ENCODE peak calls at places on chromosomes 13 and 19, in ten cellular contexts. S is ovary, R is cardiac muscle cell, E is H1, J is tibial artery, P is suprapubic skin, D is transverse colon, X is stomach, L is breast epithelium, U is right cardiac atrium. Q is an unnamed sample.

GRCh38 chr19:14516746-14517438 is 1.3 kb downstream of the DNAJB1 start:
- DNase-seq in S (no peak), R (no peak), E (no peak), J (no peak), P (no peak), D (peak), X (no peak), L (no peak), U (no peak), Q (no peak)

GRCh38 chr13:45381196-45381595 is 37.0 kb downstream of the SLC25A30 start:
- DNase-seq in S (no peak), R (no peak), E (no peak), J (no peak), P (no peak), D (no peak), X (no peak), L (no peak), U (no peak), Q (no peak)

GRCh38 chr13:67353891-67354459 is 123.8 kb upstream of the PCDH9 start:
- DNase-seq in S (no peak), R (peak), E (no peak), J (no peak), P (no peak), D (no peak), X (no peak), L (no peak), U (no peak), Q (no peak)

GRCh38 chr19:14089412-14089661 is 1.2 kb downstream of the SAMD1 start:
- DNase-seq in S (no peak), R (peak), E (no peak), J (no peak), P (no peak), D (no peak), X (no peak), L (no peak), U (no peak), Q (no peak)

GRCh38 chr13:24183741-24184182 is 23.2 kb downstream of the SPATA13 start:
- DNase-seq in S (peak), R (no peak), E (no peak), J (no peak), P (no peak), D (peak), X (no peak), L (no peak), U (no peak), Q (no peak)

GRCh38 chr13:52599853-52600603 is 42.2 kb upstream of the HNRNPA1L2 start:
- DNase-seq in S (peak), R (peak), E (peak), J (no peak), P (peak), D (peak), X (no peak), L (no peak), U (peak), Q (no peak)

GRCh38 chr19:21023901-21024300 is 3.4 kb downstream of the ZNF430 start:
- DNase-seq in S (no peak), R (no peak), E (no peak), J (no peak), P (no peak), D (no peak), X (no peak), L (no peak), U (no peak), Q (no peak)

GRCh38 chr19:16213076-16213475 is 15.4 kb downstream of the AP1M1 start:
- DNase-seq in S (no peak), R (peak), E (no peak), J (no peak), P (no peak), D (no peak), X (no peak), L (no peak), U (no peak), Q (no peak)

GRCh38 chr13:64078025-64078424 is 2662.4 kb upstream of the PCDH20 start:
- DNase-seq in S (no peak), R (no peak), E (no peak), J (no peak), P (no peak), D (no peak), X (no peak), L (no peak), U (no peak), Q (no peak)

GRCh38 chr13:30843548-30843947 is 62.5 kb upstream of the MEDAG start:
- DNase-seq in S (no peak), R (no peak), E (no peak), J (no peak), P (no peak), D (no peak), X (no peak), L (no peak), U (no peak), Q (no peak)

GRCh38 chr19:1782501-1782900 is 29.2 kb downstream of the ONECUT3 start:
- DNase-seq in S (no peak), R (no peak), E (no peak), J (no peak), P (no peak), D (no peak), X (no peak), L (no peak), U (no peak), Q (no peak)

GRCh38 chr13:105627270-105627669 is 908.2 kb downstream of the EFNB2 start:
- DNase-seq in S (no peak), R (peak), E (no peak), J (peak), P (no peak), D (no peak), X (no peak), L (no peak), U (no peak), Q (no peak)

GRCh38 chr13:58313219-58313618 is 681.7 kb downstream of the PCDH17 start:
- DNase-seq in S (no peak), R (no peak), E (no peak), J (no peak), P (no peak), D (no peak), X (no peak), L (no peak), U (no peak), Q (no peak)

GRCh38 chr19:2695288-2695866 is 7.1 kb downstream of the GNG7 start:
- DNase-seq in S (no peak), R (peak), E (no peak), J (no peak), P (no peak), D (no peak), X (no peak), L (no peak), U (peak), Q (no peak)

GRCh38 chr19:16342002-16342715 is 17.5 kb downstream of the KLF2 start:
- DNase-seq in S (no peak), R (peak), E (no peak), J (no peak), P (no peak), D (peak), X (no peak), L (no peak), U (no peak), Q (no peak)

GRCh38 chr19:55641376-55642152 is 762 bp downstream of the ZNF580 start:
- DNase-seq in S (no peak), R (peak), E (no peak), J (no peak), P (no peak), D (no peak), X (no peak), L (no peak), U (no peak), Q (no peak)

GRCh38 chr19:38619361-38620174 is 580 bp downstream of the EIF3K start:
- DNase-seq in S (no peak), R (no peak), E (no peak), J (no peak), P (no peak), D (no peak), X (no peak), L (no peak), U (no peak), Q (no peak)

GRCh38 chr19:8221161-8221560 is 12.0 kb downstream of the CERS4 start:
- DNase-seq in S (no peak), R (no peak), E (no peak), J (no peak), P (no peak), D (no peak), X (peak), L (peak), U (no peak), Q (peak)

GRCh38 chr13:114124921-114125320 is 7.5 kb downstream of the RASA3 start:
- DNase-seq in S (no peak), R (peak), E (no peak), J (no peak), P (no peak), D (no peak), X (no peak), L (no peak), U (no peak), Q (no peak)

GRCh38 chr13:113135281-113135760 is 12.7 kb downstream of the F10 start:
- DNase-seq in S (no peak), R (no peak), E (no peak), J (no peak), P (no peak), D (no peak), X (peak), L (no peak), U (no peak), Q (no peak)

GRCh38 chr13:88751994-88752393 is 1080.8 kb downstream of the SLITRK5 start:
- DNase-seq in S (no peak), R (no peak), E (no peak), J (no peak), P (no peak), D (no peak), X (no peak), L (no peak), U (no peak), Q (no peak)

GRCh38 chr19:20503536-20503935 is 62.0 kb downstream of the ZNF737 start:
- DNase-seq in S (no peak), R (peak), E (no peak), J (no peak), P (no peak), D (no peak), X (peak), L (no peak), U (no peak), Q (peak)

GRCh38 chr13:51666839-51667238 is 82.6 kb downstream of the WDFY2 start:
- DNase-seq in S (no peak), R (no peak), E (no peak), J (no peak), P (no peak), D (no peak), X (no peak), L (no peak), U (no peak), Q (no peak)

GRCh38 chr13:84553252-84553651 is 671.0 kb upstream of the SLITRK1 start:
- DNase-seq in S (no peak), R (no peak), E (no peak), J (no peak), P (no peak), D (no peak), X (no peak), L (no peak), U (no peak), Q (no peak)

GRCh38 chr13:32150794-32151193 is 119.2 kb downstream of the FRY start:
- DNase-seq in S (peak), R (peak), E (no peak), J (peak), P (peak), D (peak), X (no peak), L (no peak), U (peak), Q (peak)

GRCh38 chr19:16527971-16528521 is 14.2 kb downstream of the CHERP start:
- DNase-seq in S (no peak), R (peak), E (peak), J (no peak), P (no peak), D (no peak), X (peak), L (no peak), U (no peak), Q (no peak)

DNA sequence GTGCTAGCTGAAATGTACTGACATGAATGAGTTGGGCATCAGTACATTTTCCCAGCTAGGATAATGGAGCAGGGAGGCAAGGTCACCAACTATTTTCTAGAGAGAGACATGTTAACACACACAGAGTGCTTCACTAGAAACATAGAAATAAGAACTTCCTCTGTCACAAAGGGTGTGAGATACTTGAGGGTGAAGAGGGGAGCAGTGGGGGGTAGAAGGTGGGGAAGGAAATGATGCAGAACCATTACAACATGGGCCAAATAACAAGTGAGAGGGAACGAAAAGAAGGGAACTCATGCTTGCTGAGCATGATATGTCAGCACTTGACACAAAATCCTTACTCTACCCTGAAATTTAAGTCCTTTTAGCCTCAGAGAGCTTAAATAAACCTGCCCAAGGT is 87.8 kb upstream of the RFC3 start:
- DNase-seq in S (no peak), R (no peak), E (no peak), J (no peak), P (no peak), D (no peak), X (no peak), L (no peak), U (no peak), Q (no peak)
- H3K27ac ChIP-seq in S (no peak), R (no peak), E (no peak), J (no peak), P (no peak), D (no peak), X (no peak), L (no peak), U (peak), Q (no peak)

GRCh38 chr19:46407891-46408426 is 5.4 kb downstream of the CCDC8 start:
- DNase-seq in S (peak), R (peak), E (no peak), J (no peak), P (no peak), D (no peak), X (no peak), L (no peak), U (no peak), Q (no peak)
- H3K4me3 ChIP-seq in S (no peak), R (no peak), E (peak), J (peak), P (no peak), D (no peak), X (no peak), L (no peak), U (no peak), Q (no peak)

DNA sequence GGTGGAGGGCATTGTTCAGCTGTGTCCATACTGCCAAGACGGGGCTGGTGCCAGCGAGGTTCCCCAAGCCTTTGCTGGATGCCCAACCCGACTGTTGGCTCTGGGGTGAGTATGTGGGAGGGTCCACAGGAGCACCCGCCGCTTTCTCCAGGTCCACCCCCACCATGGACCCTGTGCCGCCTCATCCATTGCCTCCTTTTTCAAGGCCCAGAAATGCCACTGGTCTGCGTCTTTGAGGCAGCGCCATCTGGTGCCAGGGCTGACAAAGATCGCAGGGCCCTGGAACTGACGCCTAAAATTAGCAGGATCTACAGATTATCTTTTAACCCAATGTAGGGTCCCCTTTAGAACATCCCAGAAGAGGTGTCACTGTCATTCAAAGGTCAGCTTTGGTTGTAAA is 34.6 kb downstream of the NFIX start:
- DNase-seq in S (no peak), R (no peak), E (peak), J (peak), P (no peak), D (peak), X (peak), L (no peak), U (peak), Q (no peak)
- H3K27ac ChIP-seq in S (no peak), R (no peak), E (no peak), J (peak), P (peak), D (peak), X (peak), L (peak), U (no peak), Q (peak)

GRCh38 chr19:50413096-50413495 is 5.6 kb upstream of the SPIB start:
- DNase-seq in S (no peak), R (no peak), E (no peak), J (no peak), P (no peak), D (no peak), X (no peak), L (no peak), U (no peak), Q (no peak)

GRCh38 chr19:50406829-50407228 is 11.9 kb upstream of the SPIB start:
- DNase-seq in S (no peak), R (no peak), E (no peak), J (no peak), P (no peak), D (no peak), X (no peak), L (no peak), U (no peak), Q (no peak)

GRCh38 chr19:50409347-50409746 is 9.4 kb upstream of the SPIB start:
- DNase-seq in S (no peak), R (no peak), E (no peak), J (no peak), P (no peak), D (no peak), X (no peak), L (no peak), U (no peak), Q (no peak)

GRCh38 chr19:50412419-50412818 is 6.3 kb upstream of the SPIB start:
- DNase-seq in S (no peak), R (no peak), E (no peak), J (no peak), P (no peak), D (no peak), X (no peak), L (no peak), U (no peak), Q (no peak)

DNA sequence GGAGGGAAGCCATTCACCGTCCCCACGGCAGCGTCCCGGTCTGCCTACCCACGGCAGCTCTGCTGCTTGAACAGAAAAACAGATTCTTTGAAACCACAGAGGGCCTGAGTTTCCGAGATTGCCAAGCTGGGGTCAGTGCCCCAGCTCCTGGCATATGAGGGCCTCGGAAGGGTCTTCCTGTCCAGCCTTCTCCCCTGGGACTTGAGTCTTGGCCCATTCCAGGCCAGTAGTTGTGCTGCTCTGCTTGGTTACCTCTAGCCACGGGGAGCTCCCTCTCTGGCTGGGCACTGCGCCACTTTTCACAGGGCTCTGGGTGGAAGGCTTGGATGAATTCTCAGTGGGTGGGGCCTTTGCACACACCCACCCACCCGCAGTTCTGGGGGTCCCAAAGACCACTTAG is 8.6 kb upstream of the SPIB start:
- DNase-seq in S (no peak), R (no peak), E (no peak), J (no peak), P (no peak), D (no peak), X (no peak), L (no peak), U (no peak), Q (no peak)
- H3K4me3 ChIP-seq in S (no peak), R (no peak), E (no peak), J (no peak), P (no peak), D (no peak), X (no peak), L (no peak), U (no peak), Q (no peak)

GRCh38 chr13:44221657-44222056 is 152.0 kb upstream of the SERP2 start:
- DNase-seq in S (no peak), R (no peak), E (no peak), J (no peak), P (no peak), D (no peak), X (no peak), L (no peak), U (no peak), Q (no peak)

GRCh38 chr13:44223785-44224432 is 149.7 kb upstream of the SERP2 start:
- DNase-seq in S (no peak), R (no peak), E (no peak), J (no peak), P (no peak), D (no peak), X (no peak), L (no peak), U (no peak), Q (no peak)

GRCh38 chr13:44220948-44221347 is 152.7 kb upstream of the SERP2 start:
- DNase-seq in S (no peak), R (no peak), E (no peak), J (no peak), P (no peak), D (no peak), X (no peak), L (no peak), U (no peak), Q (no peak)

GRCh38 chr13:44219808-44220544 is 153.6 kb upstream of the SERP2 start:
- DNase-seq in S (no peak), R (peak), E (no peak), J (no peak), P (no peak), D (no peak), X (no peak), L (no peak), U (no peak), Q (no peak)

DNA sequence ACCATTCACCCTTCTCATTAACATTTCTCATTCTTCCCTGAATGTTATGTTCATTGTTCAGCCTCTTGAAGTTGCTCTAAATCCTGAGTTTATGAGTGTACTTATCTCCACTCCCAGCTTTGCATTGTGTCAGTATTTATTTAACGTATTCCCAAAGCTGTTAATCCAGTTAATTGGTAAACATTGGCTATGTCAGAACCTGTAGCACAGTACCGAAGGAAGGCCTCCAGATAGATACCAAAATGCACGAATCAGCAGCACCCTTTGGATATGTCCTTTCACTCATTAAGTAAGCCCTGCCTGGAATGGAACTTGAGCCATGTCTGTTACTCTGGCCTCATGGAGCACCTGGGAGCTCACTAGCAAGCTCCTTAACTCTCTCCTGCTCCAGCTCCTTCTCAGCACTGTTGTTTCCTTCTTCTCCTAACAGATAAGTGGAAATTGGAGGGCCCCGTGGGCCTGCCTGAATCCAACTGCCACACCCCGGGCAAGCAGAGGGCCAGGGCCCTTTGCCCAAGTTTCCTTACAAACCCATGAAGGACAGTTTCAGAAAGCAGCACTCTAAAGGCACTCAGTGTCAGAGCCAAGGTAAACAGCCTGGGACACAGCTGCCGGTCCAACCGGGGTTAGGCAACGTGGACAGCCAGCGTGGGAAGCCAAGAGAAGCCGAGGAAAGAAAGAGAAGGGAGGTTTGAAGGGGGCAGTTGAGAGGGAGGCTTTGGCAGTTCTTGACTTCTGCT is 155.0 kb upstream of the SERP2 start:
- DNase-seq in S (no peak), R (peak), E (no peak), J (peak), P (peak), D (peak), X (peak), L (peak), U (peak), Q (peak)
- H3K27ac ChIP-seq in S (no peak), R (no peak), E (no peak), J (peak), P (peak), D (peak), X (peak), L (peak), U (peak), Q (no peak)

GRCh38 chr19:35266149-35266903 is 2.4 kb upstream of the USF2 start:
- DNase-seq in S (peak), R (no peak), E (no peak), J (peak), P (no peak), D (peak), X (no peak), L (peak), U (no peak), Q (no peak)
- H3K4me3 ChIP-seq in S (peak), R (no peak), E (no peak), J (peak), P (peak), D (no peak), X (peak), L (peak), U (no peak), Q (no peak)

DNA sequence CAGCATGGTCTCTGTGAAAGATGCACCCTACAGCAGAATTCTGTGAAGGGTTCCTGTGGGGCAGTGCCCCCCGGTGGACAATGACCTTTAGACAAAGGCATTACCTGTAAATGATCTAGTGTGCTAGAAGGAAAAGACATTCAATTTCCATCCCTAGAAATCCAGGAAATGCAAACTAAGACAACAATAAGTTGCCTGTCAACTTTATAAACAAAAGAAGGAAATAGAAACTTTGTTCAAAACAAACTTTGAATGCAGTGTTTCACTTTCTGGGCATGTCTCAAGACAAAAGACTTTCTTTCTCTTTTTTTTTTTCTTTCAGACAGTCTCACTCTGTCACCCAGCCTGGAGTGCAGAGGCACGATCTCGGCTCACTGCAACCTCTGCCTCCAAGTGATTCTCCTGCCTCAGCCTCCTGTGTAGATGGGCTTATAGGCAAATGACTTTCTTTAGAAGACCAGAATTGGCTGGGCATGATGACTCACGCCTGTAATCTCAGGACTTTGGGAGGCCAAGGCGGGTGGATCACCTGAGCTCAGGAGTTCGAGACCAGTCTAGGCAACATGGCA is 15.5 kb downstream of the TEX101 start:
- DNase-seq in S (no peak), R (no peak), E (no peak), J (no peak), P (no peak), D (peak), X (no peak), L (no peak), U (no peak), Q (no peak)
- H3K27ac ChIP-seq in S (no peak), R (no peak), E (no peak), J (no peak), P (no peak), D (peak), X (no peak), L (peak), U (no peak), Q (no peak)

Q was measured in lung.